ENCODE peak calls at places on chromosome 11, in six cellular contexts. D is glutamatergic neuron; V is naive thymus-derived CD8-positive, alpha-beta T cell; W is stimulated activated CD4-positive, alpha-beta T cell treated with anti-CD3 and anti-CD28 coated beads, TNF-alpha, amount 100 ng/mL, for 4 hours; P is ureter; U is fibroblast of pulmonary artery. C is an unnamed sample.

GRCh38 chr11:69453151-69453550 is 28.3 kb upstream of the LINC01488 start:
- DNase-seq in U (no peak), D (no peak), V (no peak), W (no peak), P (no peak), C (no peak)

GRCh38 chr11:68012843-68013610 is 2.9 kb downstream of the ALDH3B1 start:
- DNase-seq in V (no peak), D (no peak), W (no peak), U (peak), P (peak), C (peak)

GRCh38 chr11:102974552-102975280 is 19.2 kb upstream of the MMP13 start:
- DNase-seq in W (no peak), V (no peak), D (no peak), U (peak), P (no peak), C (no peak)

GRCh38 chr11:24234822-24235508 is 261.9 kb upstream of the LUZP2 start:
- DNase-seq in P (no peak), V (no peak), D (no peak), U (peak), W (no peak), C (no peak)

GRCh38 chr11:112563808-112564207 is 303.1 kb upstream of the PLET1 start:
- DNase-seq in W (no peak), V (no peak), U (no peak), P (no peak), D (no peak), C (no peak)

GRCh38 chr11:63892233-63892632 is 24.7 kb downstream of the RCOR2 start:
- DNase-seq in W (no peak), U (peak), D (no peak), P (no peak), V (no peak), C (no peak)

GRCh38 chr11:129386795-129387390 is 11.2 kb downstream of the BARX2 start:
- DNase-seq in D (no peak), U (peak), V (no peak), W (no peak), P (no peak), C (no peak)

GRCh38 chr11:134537296-134537695 is 125.3 kb upstream of the B3GAT1 start:
- DNase-seq in U (no peak), D (peak), P (peak), W (no peak), V (no peak), C (peak)